ENCODE peak calls at places on chromosomes 7 and 10, in six cellular contexts. G, E, M, X, R and H are unnamed samples.

GRCh38 chr10:110501142-110501937 is 3.6 kb downstream of the DUSP5 start:
- DNase-seq in G (peak), M (peak), R (peak), X (peak), E (peak), H (peak)

GRCh38 chr7:1819258-1819841 is 149.3 kb downstream of the ELFN1 start:
- DNase-seq in G (no peak), E (no peak), R (peak), M (no peak), X (no peak), H (no peak)

GRCh38 chr7:149801002-149801566 is 27.7 kb upstream of the ZNF467 start:
- DNase-seq in X (no peak), E (no peak), R (no peak), M (no peak), G (no peak), H (no peak)

GRCh38 chr10:7302393-7303054 is 108.3 kb downstream of the SFMBT2 start:
- DNase-seq in E (no peak), G (no peak), M (no peak), X (no peak), R (no peak), H (no peak)

GRCh38 chr10:100019824-100020160 is 10.0 kb upstream of the DNMBP start:
- DNase-seq in E (peak), X (peak), G (no peak), R (no peak), M (no peak), H (no peak)

GRCh38 chr7:102082693-102083385 is 203.8 kb upstream of the SH2B2 start:
- DNase-seq in X (no peak), E (no peak), R (no peak), M (no peak), G (no peak), H (no peak)

GRCh38 chr7:725223-726005 is 1.1 kb upstream of the DNAAF5 start:
- DNase-seq in R (no peak), E (no peak), M (peak), X (no peak), G (no peak), H (no peak)

GRCh38 chr10:88045116-88045515 is 181.7 kb downstream of the PTEN start:
- DNase-seq in R (no peak), G (no peak), M (no peak), E (no peak), X (no peak), H (no peak)

GRCh38 chr10:115093286-115093775 is at the start of gene ATRNL1:
- DNase-seq in R (peak), G (no peak), M (no peak), E (no peak), X (no peak), H (peak)

GRCh38 chr10:98261436-98262277 is 6.3 kb downstream of the LOXL4 start:
- DNase-seq in M (no peak), E (no peak), X (no peak), G (no peak), R (no peak), H (no peak)

GRCh38 chr7:111498608-111499007 is 63.7 kb downstream of the IMMP2L start:
- DNase-seq in M (no peak), R (no peak), X (no peak), G (no peak), E (no peak), H (no peak)

GRCh38 chr7:47405921-47406765 is 175.8 kb downstream of the TNS3 start:
- DNase-seq in X (no peak), M (no peak), E (peak), G (no peak), R (no peak), H (no peak)

GRCh38 chr10:116212756-116213155 is 60.2 kb downstream of the GFRA1 start:
- DNase-seq in R (no peak), G (no peak), X (no peak), E (no peak), M (no peak), H (no peak)

GRCh38 chr10:87092861-87093460 is 1.7 kb downstream of the GLUD1 start:
- DNase-seq in G (peak), M (peak), X (no peak), E (peak), R (peak), H (no peak)

GRCh38 chr7:7103343-7104313 is 78.7 kb upstream of the C1GALT1 start:
- DNase-seq in R (no peak), E (peak), G (peak), X (peak), M (peak), H (peak)

GRCh38 chr7:47435889-47436312 is 146.0 kb downstream of the TNS3 start:
- DNase-seq in G (no peak), X (peak), M (peak), R (no peak), E (peak), H (peak)

GRCh38 chr10:117264776-117265175 is 23.9 kb downstream of the SLC18A2 start:
- DNase-seq in M (no peak), R (no peak), G (no peak), X (no peak), E (peak), H (no peak)

GRCh38 chr10:125531470-125531869 is 151.5 kb downstream of the TEX36 start:
- DNase-seq in E (no peak), G (no peak), R (no peak), X (no peak), M (no peak), H (no peak)

GRCh38 chr7:128102490-128103291 is 71.5 kb upstream of the LRRC4 start:
- DNase-seq in E (no peak), G (no peak), R (no peak), M (no peak), X (no peak), H (no peak)

GRCh38 chr10:79316671-79317431 is 30.4 kb upstream of the PPIF start:
- DNase-seq in R (no peak), M (no peak), G (peak), X (no peak), E (peak), H (peak)

GRCh38 chr10:61084493-61084892 is 140.5 kb upstream of the RHOBTB1 start:
- DNase-seq in M (no peak), E (no peak), X (no peak), R (no peak), G (no peak), H (no peak)

GRCh38 chr10:112650588-112651030 is 203.6 kb downstream of the VTI1A start:
- DNase-seq in X (no peak), R (no peak), M (no peak), E (no peak), G (no peak), H (no peak)

GRCh38 chr7:34497153-34497777 is 160.8 kb upstream of the NPSR1 start:
- DNase-seq in R (peak), E (no peak), M (no peak), X (peak), G (no peak), H (peak)

GRCh38 chr7:122014697-122015096 is 129.4 kb downstream of the AASS start:
- DNase-seq in M (no peak), G (no peak), X (no peak), R (no peak), E (no peak), H (no peak)

GRCh38 chr7:63925262-63925625 is 73.4 kb upstream of the ZNF722 start:
- DNase-seq in G (no peak), M (no peak), R (no peak), X (no peak), E (no peak), H (peak)

GRCh38 chr10:59805043-59805442 is 51.8 kb upstream of the MRLN start:
- DNase-seq in E (peak), G (no peak), M (peak), R (peak), X (peak), H (peak)

GRCh38 chr7:96589038-96589437 is 120.6 kb downstream of the SEM1 start:
- DNase-seq in R (no peak), E (no peak), X (no peak), G (no peak), M (no peak), H (no peak)

GRCh38 chr7:140145709-140146108 is 31.1 kb downstream of the KDM7A start:
- DNase-seq in M (no peak), E (no peak), R (no peak), G (no peak), X (no peak), H (no peak)
- TF ChIP-seq CHD2 in M (no peak), E (no peak), R (no peak), G (no peak), X (no peak), H (no peak)

DNA sequence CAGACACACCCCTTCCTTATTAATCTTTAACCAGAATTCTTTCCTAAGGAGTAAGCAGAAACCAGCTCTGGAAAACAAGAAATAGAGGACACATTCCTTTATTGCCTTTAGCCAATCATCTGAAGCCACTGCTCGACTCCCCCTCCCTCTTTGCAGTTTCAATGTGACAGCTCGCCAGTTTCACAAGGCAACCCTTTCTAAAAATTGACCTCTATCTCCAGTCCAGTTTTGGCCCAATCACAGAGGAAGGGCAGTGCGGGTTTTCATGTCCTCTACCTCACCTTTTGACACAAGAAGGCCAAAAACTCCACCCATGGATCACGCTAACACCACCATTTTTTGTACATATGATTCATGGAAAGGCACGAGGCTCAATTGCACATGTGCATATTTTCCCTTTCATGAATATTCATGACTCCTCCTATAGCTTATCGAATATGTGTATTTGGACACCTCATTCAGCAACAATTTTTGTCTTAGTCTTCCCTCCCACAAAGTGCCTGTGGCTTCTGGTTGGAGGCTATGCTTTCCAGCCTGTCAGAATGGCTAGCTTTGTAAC is 24.3 kb downstream of the IFIT3 start:
- DNase-seq in R (no peak), X (peak), E (peak), G (no peak), M (peak), H (no peak)
- TF ChIP-seq CHD2 in R (no peak), X (no peak), E (no peak), G (no peak), M (no peak), H (no peak)

DNA sequence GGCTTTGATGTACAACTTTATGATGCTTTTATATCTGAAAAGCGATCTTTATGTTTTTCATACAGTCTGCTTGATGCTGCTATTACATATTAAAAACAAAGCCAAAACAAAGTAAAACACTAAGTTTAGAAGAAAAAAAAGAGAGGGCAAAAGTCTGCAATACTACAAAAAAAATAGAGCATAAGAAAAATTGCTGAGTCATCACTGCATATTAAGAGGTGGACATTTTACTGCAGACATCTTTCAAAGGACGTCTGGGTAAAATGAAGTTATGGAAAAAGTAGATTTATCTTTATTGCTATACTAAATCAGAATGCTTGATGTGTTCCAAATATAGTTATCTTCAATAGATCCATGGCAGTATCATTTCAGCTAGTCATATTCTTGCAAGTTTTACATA is 172.1 kb downstream of the MAGI2 start:
- DNase-seq in M (no peak), R (no peak), G (no peak), E (no peak), X (no peak), H (no peak)
- TF ChIP-seq CHD2 in M (no peak), R (no peak), G (no peak), E (no peak), X (no peak), H (no peak)

GRCh38 chr7:38235606-38236005 is 37.8 kb downstream of the TARP start:
- DNase-seq in G (no peak), E (no peak), X (no peak), R (no peak), M (no peak), H (peak)
- TF ChIP-seq CHD2 in G (no peak), E (no peak), X (no peak), R (no peak), M (no peak), H (no peak)

GRCh38 chr7:92293887-92294616 is 48.3 kb downstream of the ANKIB1 start:
- DNase-seq in E (no peak), M (no peak), X (no peak), R (no peak), G (no peak), H (no peak)

GRCh38 chr7:92289321-92289720 is 43.5 kb downstream of the ANKIB1 start:
- DNase-seq in R (no peak), E (no peak), X (no peak), M (no peak), G (no peak), H (no peak)

GRCh38 chr7:92295391-92295790 is 49.6 kb downstream of the ANKIB1 start:
- DNase-seq in G (no peak), R (no peak), E (no peak), X (no peak), M (no peak), H (no peak)

GRCh38 chr7:92296235-92296634 is 50.5 kb downstream of the ANKIB1 start:
- DNase-seq in E (no peak), X (no peak), M (no peak), G (no peak), R (no peak), H (no peak)

DNA sequence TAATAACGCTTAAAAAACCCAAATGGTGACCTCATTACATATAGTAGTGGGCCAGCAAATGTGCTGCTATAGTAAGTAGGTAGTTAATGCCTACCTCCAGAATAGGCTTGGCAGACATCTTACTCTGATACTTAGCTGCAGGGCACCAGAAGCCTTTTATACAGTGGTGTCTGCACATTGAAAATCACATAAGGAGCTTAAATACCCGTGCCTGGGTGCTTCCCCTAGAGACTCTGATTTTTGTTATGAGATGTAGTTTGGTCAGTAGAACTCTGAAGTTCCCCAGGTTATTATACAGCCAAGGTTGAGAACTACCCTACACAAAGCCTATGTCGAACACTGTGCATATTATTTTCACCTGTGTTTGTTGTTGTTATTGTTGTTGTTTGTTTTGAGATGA is 47.2 kb downstream of the ANKIB1 start:
- DNase-seq in E (no peak), M (no peak), X (no peak), G (no peak), R (no peak), H (peak)
- TF ChIP-seq CHD2 in E (no peak), M (no peak), X (no peak), G (no peak), R (no peak), H (no peak)

GRCh38 chr10:102781921-102782542 is 38.3 kb downstream of the WBP1L start:
- DNase-seq in X (no peak), M (no peak), E (no peak), R (no peak), G (no peak), H (no peak)
- TF ChIP-seq CHD2 in X (no peak), M (no peak), E (no peak), R (no peak), G (no peak), H (no peak)

GRCh38 chr10:43403911-43404674 is 4.9 kb downstream of the HNRNPF start:
- DNase-seq in M (no peak), R (no peak), X (no peak), G (no peak), E (no peak), H (no peak)

GRCh38 chr10:43404675-43405221 is 4.2 kb downstream of the HNRNPF start:
- DNase-seq in E (no peak), G (no peak), X (no peak), M (no peak), R (no peak), H (no peak)

GRCh38 chr10:43402176-43402575 is 6.8 kb downstream of the HNRNPF start:
- DNase-seq in G (no peak), E (no peak), M (no peak), R (no peak), X (no peak), H (no peak)

GRCh38 chr10:43401627-43402026 is 7.4 kb downstream of the HNRNPF start:
- DNase-seq in X (no peak), E (no peak), R (no peak), G (no peak), M (no peak), H (no peak)

GRCh38 chr10:43402880-43403452 is 6.0 kb downstream of the HNRNPF start:
- DNase-seq in M (no peak), E (no peak), R (no peak), G (no peak), X (no peak), H (no peak)
- TF ChIP-seq CHD2 in M (no peak), E (no peak), R (no peak), G (no peak), X (no peak), H (no peak)

GRCh38 chr7:105738133-105738532 is 138.3 kb downstream of the ATXN7L1 start:
- DNase-seq in M (no peak), E (no peak), X (no peak), G (no peak), R (no peak), H (no peak)

GRCh38 chr7:105734233-105734632 is 142.2 kb downstream of the ATXN7L1 start:
- DNase-seq in X (no peak), G (no peak), M (no peak), E (peak), R (no peak), H (no peak)
- TF ChIP-seq CHD2 in X (no peak), G (no peak), M (no peak), E (no peak), R (no peak), H (no peak)

DNA sequence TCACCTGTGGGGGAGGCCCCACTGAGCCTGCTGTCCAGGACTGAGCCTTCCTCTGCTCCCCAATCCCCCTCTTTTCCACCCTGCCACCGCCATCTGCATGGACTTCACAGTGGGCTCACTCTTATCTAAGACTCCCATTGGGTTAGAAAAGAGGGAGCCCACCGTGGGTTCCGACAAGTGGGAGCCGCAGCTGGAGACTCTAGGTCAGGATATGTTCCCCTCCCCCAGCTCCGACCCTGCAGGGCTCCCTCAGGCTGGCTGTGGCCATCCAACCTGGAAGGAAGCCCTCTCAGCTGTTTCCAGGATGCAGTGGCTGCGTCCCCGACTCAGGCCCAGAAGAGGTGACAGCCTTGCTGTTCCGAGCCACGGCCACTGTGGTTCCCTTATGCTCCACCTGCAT is 4.8 kb downstream of the WDR86 start:
- DNase-seq in E (no peak), R (no peak), X (no peak), G (no peak), M (no peak), H (no peak)
- TF ChIP-seq CHD2 in E (no peak), R (no peak), X (no peak), G (no peak), M (no peak), H (no peak)

DNA sequence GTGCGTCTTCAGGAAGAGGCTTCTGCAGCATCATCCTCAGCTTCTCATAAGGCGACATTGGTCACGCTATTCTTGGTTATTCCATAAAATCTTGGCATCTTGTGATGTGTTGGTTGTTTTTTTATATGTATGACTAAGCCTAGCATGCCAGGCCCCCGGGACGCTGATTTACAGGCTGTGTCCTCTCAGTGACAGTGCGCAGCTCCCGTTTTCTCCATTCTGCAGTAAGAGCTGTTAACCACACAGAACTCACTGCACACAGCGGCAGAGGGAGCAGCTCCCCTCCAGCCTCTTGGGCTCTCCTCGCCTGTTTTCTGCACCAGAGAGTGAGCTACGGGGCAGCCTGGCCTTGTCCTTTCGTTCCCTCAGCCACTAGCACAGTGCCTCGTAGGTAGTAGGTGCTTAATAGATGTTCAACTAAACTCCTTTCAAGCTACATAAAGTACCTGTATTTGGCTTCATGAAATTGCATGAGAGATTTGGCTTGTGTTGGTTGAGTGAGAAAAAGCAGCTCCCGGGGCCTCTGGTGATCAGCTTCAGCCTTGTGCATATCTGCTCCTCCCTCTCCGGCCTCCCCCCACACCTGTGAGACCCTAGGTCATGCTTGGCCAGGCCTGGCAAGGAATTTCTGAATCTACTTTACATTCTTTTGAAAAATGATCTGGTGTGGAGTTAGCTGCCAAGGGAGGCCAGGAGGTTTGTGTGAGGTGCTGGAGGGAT is 116.2 kb downstream of the WDR37 start:
- DNase-seq in X (no peak), E (no peak), R (no peak), M (no peak), G (no peak), H (no peak)
- TF ChIP-seq CHD2 in X (no peak), E (no peak), R (no peak), M (no peak), G (no peak), H (no peak)